ENCODE peak calls at places on chromosomes 12 and 14, in ten cellular contexts. L is stimulated activated naive CD8-positive, alpha-beta T cell treated with anti-CD3 and anti-CD28 coated beads, Interleukin-15, amount 100 ng/mL, for 72 hours; R is naive thymus-derived CD4-positive, alpha-beta T cell; N is esophagus squamous epithelium; P is RKO; Q is HTR-8/SVneo; Y is lower lobe of right lung; C is kidney tubule cell; B is brain microvascular endothelial cell; S is activated CD8-positive, alpha-beta memory T cell treated with anti-CD3 and anti-CD28 coated beads, Interleukin-2, amount 50 U/mL, for 4 hours. U is an unnamed sample.

GRCh38 chr14:104135904-104136471 is 2.4 kb upstream of the KIF26A start:
- DNase-seq in L (peak), R (no peak), N (no peak), P (no peak), Q (no peak), Y (peak), C (no peak), B (no peak), S (no peak), U (no peak)

GRCh38 chr14:23544511-23545447 is 6.8 kb downstream of the ZFHX2 start:
- DNase-seq in L (no peak), R (no peak), N (no peak), P (no peak), Q (no peak), Y (no peak), C (no peak), B (no peak), S (no peak), U (peak)

GRCh38 chr12:84502907-84503787 is 409.5 kb downstream of the SLC6A15 start:
- DNase-seq in L (peak), R (no peak), N (no peak), P (peak), Q (no peak), Y (no peak), C (peak), B (peak), S (no peak), U (peak)

GRCh38 chr14:71212683-71213107 is 305.4 kb downstream of the PCNX1 start:
- DNase-seq in L (no peak), R (no peak), N (no peak), P (no peak), Q (no peak), Y (no peak), C (no peak), B (no peak), S (no peak), U (no peak)

GRCh38 chr12:178715-179109 is 35.2 kb downstream of the SLC6A12 start:
- DNase-seq in L (no peak), R (no peak), N (no peak), P (no peak), Q (no peak), Y (no peak), C (no peak), B (no peak), S (no peak), U (no peak)

GRCh38 chr14:37843969-37844607 is 248.7 kb downstream of the TTC6 start:
- DNase-seq in L (no peak), R (no peak), N (no peak), P (no peak), Q (no peak), Y (no peak), C (no peak), B (no peak), S (no peak), U (no peak)

GRCh38 chr14:68199465-68200145 is 380.0 kb downstream of the RAD51B start:
- DNase-seq in L (no peak), R (no peak), N (no peak), P (no peak), Q (no peak), Y (no peak), C (peak), B (peak), S (no peak), U (no peak)

GRCh38 chr14:96893966-96894622 is 96.9 kb downstream of the VRK1 start:
- DNase-seq in L (no peak), R (no peak), N (no peak), P (no peak), Q (no peak), Y (no peak), C (no peak), B (no peak), S (no peak), U (no peak)

GRCh38 chr14:89921896-89922548 is 32.5 kb downstream of the EFCAB11 start:
- DNase-seq in L (no peak), R (no peak), N (no peak), P (no peak), Q (peak), Y (no peak), C (peak), B (peak), S (no peak), U (no peak)

GRCh38 chr12:7190268-7191055 is 976 bp downstream of the PEX5 start:
- DNase-seq in L (no peak), R (no peak), N (no peak), P (peak), Q (no peak), Y (peak), C (peak), B (no peak), S (peak), U (peak)

GRCh38 chr12:106304001-106304421 is 1.5 kb downstream of the TCP11L2 start:
- DNase-seq in L (peak), R (peak), N (no peak), P (no peak), Q (no peak), Y (no peak), C (no peak), B (no peak), S (no peak), U (peak)

GRCh38 chr14:53872551-53873188 is 84.0 kb downstream of the BMP4 start:
- DNase-seq in L (no peak), R (no peak), N (no peak), P (no peak), Q (no peak), Y (no peak), C (no peak), B (no peak), S (no peak), U (no peak)